ENCODE peak calls at places on chromosomes 2 and 18, in nine cellular contexts. M, R, G, N, L, C, B, A and O are unnamed samples.

GRCh38 chr18:29501952-29502351 is 1325.0 kb upstream of the CDH2 start:
- DNase-seq in B (peak; percentile 85), A (peak; percentile 93), N (no peak), G (no peak), M (no peak), L (no peak), R (no peak), C (no peak), O (no peak)

GRCh38 chr2:202023198-202023903 is 10.3 kb upstream of the FZD7 start:
- DNase-seq in L (no peak), B (no peak), C (no peak), G (no peak), R (no peak), A (no peak), N (no peak), M (no peak), O (peak; percentile 74)

GRCh38 chr2:176093145-176093888 is 796 bp downstream of the HOXD13 start:
- DNase-seq in C (no peak), M (no peak), A (no peak), R (no peak), G (no peak), L (no peak), B (peak; percentile 55), N (no peak), O (peak; percentile 40)

GRCh38 chr2:167294031-167294774 is 405.9 kb downstream of the XIRP2 start:
- DNase-seq in B (peak; percentile 9), A (peak; percentile 65), R (no peak), M (no peak), C (no peak), L (no peak), G (no peak), N (no peak), O (no peak)

GRCh38 chr2:158994920-158995676 is 26.7 kb downstream of the TANC1 start:
- DNase-seq in M (no peak), N (peak; percentile 47), A (no peak), L (no peak), G (no peak), R (no peak), B (peak; percentile 60), C (no peak), O (no peak)

GRCh38 chr2:112821682-112822081 is 14.9 kb downstream of the IL1B start:
- DNase-seq in M (no peak), A (no peak), R (no peak), L (no peak), B (no peak), C (no peak), G (no peak), N (no peak), O (no peak)

GRCh38 chr2:120423167-120423943 is 77.4 kb downstream of the INHBB start:
- DNase-seq in L (no peak), B (no peak), M (no peak), N (no peak), R (no peak), G (no peak), C (no peak), A (no peak), O (no peak)

GRCh38 chr2:114543106-114543806 is 100.8 kb downstream of the DPP10 start:
- DNase-seq in G (no peak), R (no peak), C (no peak), N (no peak), B (no peak), A (no peak), L (peak; percentile 32), M (no peak), O (no peak)

GRCh38 chr2:175742367-175742766 is 259.7 kb downstream of the LNPK start:
- DNase-seq in B (peak; percentile 49), L (no peak), C (no peak), A (peak; percentile 75), R (no peak), M (no peak), N (no peak), G (no peak), O (no peak)

GRCh38 chr2:42787788-42788477 is 4.5 kb downstream of the HAAO start:
- DNase-seq in L (no peak), B (no peak), M (no peak), N (no peak), A (no peak), G (no peak), R (no peak), C (no peak), O (no peak)

GRCh38 chr2:132448771-132449170 is 32.2 kb downstream of the GPR39 start:
- DNase-seq in C (no peak), G (no peak), B (peak; percentile 27), R (no peak), M (no peak), N (peak; percentile 35), A (peak; percentile 36), L (peak; percentile 25), O (no peak)

GRCh38 chr2:42567806-42568429 is 514 bp upstream of the MTA3 start:
- DNase-seq in A (peak; percentile 20), B (no peak), G (no peak), R (no peak), M (no peak), L (peak; percentile 47), C (no peak), N (peak; percentile 58), O (no peak)

GRCh38 chr2:85787981-85788340 is 34.2 kb downstream of the ATOH8 start:
- DNase-seq in G (no peak), L (no peak), C (no peak), B (no peak), M (no peak), A (no peak), R (no peak), N (no peak), O (no peak)

GRCh38 chr2:158723921-158724802 is 71.0 kb upstream of the DAPL1 start:
- DNase-seq in A (no peak), M (no peak), R (no peak), C (no peak), L (no peak), G (no peak), B (peak; percentile 88), N (peak; percentile 80), O (no peak)

GRCh38 chr18:30622104-30622503 is 420.4 kb downstream of the DSC3 start:
- DNase-seq in A (no peak), L (no peak), R (no peak), M (no peak), C (no peak), B (no peak), N (no peak), G (no peak), O (no peak)

GRCh38 chr2:9703085-9703641 is 72.4 kb upstream of the YWHAQ start:
- DNase-seq in G (peak; percentile 52), N (peak; percentile 89), A (peak; percentile 79), L (no peak), C (peak; percentile 99), M (peak; percentile 4), R (peak; percentile 78), B (peak; percentile 99), O (no peak)

GRCh38 chr2:196166876-196167275 is 4.5 kb downstream of the STK17B start:
- DNase-seq in B (peak; percentile 63), C (peak; percentile 39), A (peak; percentile 87), R (no peak), G (no peak), L (no peak), N (no peak), M (no peak), O (no peak)